ENCODE peak calls at places on chromosome 11, in six cellular contexts. One of them, this sample, is unnamed.

GRCh38 chr11:69541501-69542313 is 60.2 kb downstream of the LINC01488 start:
- DNase-seq in small intestine: no peak
- DNase-seq in sigmoid colon: peak; percentile 47
- DNase-seq in SJSA1: no peak
- DNase-seq in tibial nerve: no peak
- DNase-seq in astrocyte: peak; percentile 30
- DNase-seq in this sample: no peak

GRCh38 chr11:70476669-70477068 is 78.3 kb downstream of the CTTN start:
- DNase-seq in SJSA1: no peak
- DNase-seq in tibial nerve: no peak
- DNase-seq in small intestine: no peak
- DNase-seq in sigmoid colon: no peak
- DNase-seq in astrocyte: no peak
- DNase-seq in this sample: no peak

GRCh38 chr11:86558841-86559240 is 113.6 kb downstream of the ME3 start:
- DNase-seq in SJSA1: no peak
- DNase-seq in astrocyte: no peak
- DNase-seq in tibial nerve: no peak
- DNase-seq in sigmoid colon: no peak
- DNase-seq in small intestine: peak; percentile 64
- DNase-seq in this sample: no peak

GRCh38 chr11:120337133-120337895 is 1.1 kb downstream of the ARHGEF12 start:
- DNase-seq in astrocyte: no peak
- DNase-seq in SJSA1: no peak
- DNase-seq in sigmoid colon: peak; percentile 68
- DNase-seq in tibial nerve: no peak
- DNase-seq in small intestine: peak; percentile 45
- DNase-seq in this sample: no peak

GRCh38 chr11:19345848-19346681 is 105.3 kb upstream of the E2F8 start:
- DNase-seq in small intestine: no peak
- DNase-seq in tibial nerve: no peak
- DNase-seq in astrocyte: no peak
- DNase-seq in SJSA1: no peak
- DNase-seq in sigmoid colon: no peak
- DNase-seq in this sample: no peak

GRCh38 chr11:8092587-8093424 is 11.8 kb downstream of the TUB start:
- DNase-seq in sigmoid colon: peak; percentile 79
- DNase-seq in tibial nerve: no peak
- DNase-seq in small intestine: peak; percentile 75
- DNase-seq in SJSA1: peak; percentile 58
- DNase-seq in astrocyte: peak; percentile 41
- DNase-seq in this sample: no peak

GRCh38 chr11:133064152-133064877 is 468.0 kb downstream of the OPCML start:
- DNase-seq in sigmoid colon: peak; percentile 76
- DNase-seq in SJSA1: peak; percentile 51
- DNase-seq in astrocyte: peak; percentile 75
- DNase-seq in tibial nerve: peak; percentile 20
- DNase-seq in small intestine: peak; percentile 26
- DNase-seq in this sample: peak; percentile 44

GRCh38 chr11:75577198-75577597 is 15.1 kb downstream of the SERPINH1 start:
- DNase-seq in tibial nerve: peak; percentile 40
- DNase-seq in small intestine: no peak
- DNase-seq in sigmoid colon: no peak
- DNase-seq in astrocyte: no peak
- DNase-seq in SJSA1: no peak
- DNase-seq in this sample: no peak

GRCh38 chr11:103709366-103709765 is 327.1 kb upstream of the DDI1 start:
- DNase-seq in SJSA1: no peak
- DNase-seq in small intestine: no peak
- DNase-seq in tibial nerve: no peak
- DNase-seq in astrocyte: no peak
- DNase-seq in sigmoid colon: no peak
- DNase-seq in this sample: no peak

GRCh38 chr11:19187880-19188279 is 13.9 kb downstream of the CSRP3 start:
- DNase-seq in sigmoid colon: no peak
- DNase-seq in small intestine: no peak
- DNase-seq in SJSA1: no peak
- DNase-seq in astrocyte: peak; percentile 16
- DNase-seq in tibial nerve: no peak
- DNase-seq in this sample: no peak

GRCh38 chr11:118229274-118229847 is 4.5 kb upstream of the JAML start:
- DNase-seq in small intestine: no peak
- DNase-seq in tibial nerve: no peak
- DNase-seq in SJSA1: no peak
- DNase-seq in sigmoid colon: no peak
- DNase-seq in astrocyte: peak; percentile 42
- DNase-seq in this sample: no peak
- H3K4me3 ChIP-seq in small intestine: no peak overlapping the region
- H3K4me3 ChIP-seq in tibial nerve: no peak overlapping the region
- H3K4me3 ChIP-seq in SJSA1: no peak overlapping the region
- H3K4me3 ChIP-seq in sigmoid colon: no peak overlapping the region
- H3K4me3 ChIP-seq in astrocyte: no peak overlapping the region
- H3K4me3 ChIP-seq in this sample: no peak overlapping the region

GRCh38 chr11:45392154-45392553 is 106.0 kb upstream of the SYT13 start:
- DNase-seq in SJSA1: no peak
- DNase-seq in sigmoid colon: no peak
- DNase-seq in small intestine: no peak
- DNase-seq in tibial nerve: no peak
- DNase-seq in astrocyte: no peak
- DNase-seq in this sample: no peak
- H3K27ac ChIP-seq in SJSA1: no peak overlapping the region
- H3K27ac ChIP-seq in sigmoid colon: no peak overlapping the region
- H3K27ac ChIP-seq in small intestine: no peak overlapping the region
- H3K27ac ChIP-seq in tibial nerve: no peak overlapping the region
- H3K27ac ChIP-seq in astrocyte: no peak overlapping the region
- H3K27ac ChIP-seq in this sample: no peak overlapping the region

GRCh38 chr11:41971592-41971991 is 512.1 kb upstream of the LRRC4C start:
- DNase-seq in small intestine: no peak
- DNase-seq in tibial nerve: no peak
- DNase-seq in SJSA1: no peak
- DNase-seq in sigmoid colon: no peak
- DNase-seq in astrocyte: no peak
- DNase-seq in this sample: no peak
- H3K9me3 ChIP-seq in small intestine: no peaks in the 10 kb centered on the region
- H3K9me3 ChIP-seq in tibial nerve: no peaks in the 10 kb centered on the region
- H3K9me3 ChIP-seq in SJSA1: no peaks in the 10 kb centered on the region
- H3K9me3 ChIP-seq in sigmoid colon: no peaks in the 10 kb centered on the region
- H3K9me3 ChIP-seq in astrocyte: no peaks in the 10 kb centered on the region
- H3K9me3 ChIP-seq in this sample: peaks cover 10% of the 10 kb centered on the region

DNA sequence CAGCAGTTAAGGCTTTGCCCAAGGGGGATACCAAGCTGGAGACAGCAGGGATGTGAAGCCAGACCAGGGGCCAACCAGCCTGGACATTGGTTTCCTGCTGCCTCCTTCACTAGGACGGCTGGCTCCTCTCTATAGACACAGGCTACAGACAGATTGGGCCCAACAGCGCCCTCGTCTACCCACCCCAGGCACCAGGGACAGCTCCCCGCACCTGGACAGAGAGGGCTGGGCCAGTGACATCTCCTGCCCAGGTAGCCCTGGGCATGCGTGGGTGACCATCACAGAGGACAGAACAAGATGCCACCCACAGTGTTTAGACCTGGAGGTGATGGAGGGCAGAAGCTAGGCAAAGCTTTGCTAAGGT is 1.2 kb downstream of the DKK3 start:
- DNase-seq in SJSA1: no peak
- DNase-seq in astrocyte: no peak
- DNase-seq in sigmoid colon: no peak
- DNase-seq in tibial nerve: no peak
- DNase-seq in small intestine: no peak
- DNase-seq in this sample: no peak
- H3K4me3 ChIP-seq in SJSA1: peak overlapping the region; percentile 81
- H3K4me3 ChIP-seq in astrocyte: peak overlapping the region; percentile 72
- H3K4me3 ChIP-seq in sigmoid colon: no peak overlapping the region
- H3K4me3 ChIP-seq in tibial nerve: no peak overlapping the region
- H3K4me3 ChIP-seq in small intestine: no peak overlapping the region
- H3K4me3 ChIP-seq in this sample: peak overlapping the region; percentile 93